ENCODE peak calls at places on chromosomes 12 and 14, in four cellular contexts. B is GM12878, L is HCT116, Q is NT2/D1. E is an unnamed sample.

GRCh38 chr14:73235531-73236155 is 1.7 kb upstream of the PAPLN start:
- DNase-seq in B (no peak), L (no peak), Q (no peak), E (no peak)

GRCh38 chr12:94039914-94040313 is 108.5 kb upstream of the PLXNC1 start:
- DNase-seq in B (no peak), L (no peak), Q (no peak), E (no peak)

GRCh38 chr12:10503460-10503859 is 2.2 kb upstream of the EIF2S3B start:
- DNase-seq in B (no peak), L (no peak), Q (no peak), E (no peak)

GRCh38 chr12:89111964-89112363 is 240.3 kb downstream of the DUSP6 start:
- DNase-seq in B (no peak), L (no peak), Q (no peak), E (no peak)

GRCh38 chr12:121238086-121238485 is 28.2 kb downstream of the P2RX4 start:
- DNase-seq in B (no peak), L (no peak), Q (no peak), E (no peak)

GRCh38 chr12:8699714-8700113 is 1.9 kb downstream of the RIMKLB start:
- DNase-seq in B (no peak), L (no peak), Q (no peak), E (no peak)

GRCh38 chr12:62959745-62960144 is 24.8 kb upstream of the PPM1H start:
- DNase-seq in B (no peak), L (no peak), Q (no peak), E (no peak)

GRCh38 chr14:62117718-62118164 is 355.5 kb downstream of the SNAPC1 start:
- DNase-seq in B (no peak), L (no peak), Q (no peak), E (no peak)

GRCh38 chr14:58299665-58300202 is 1.4 kb downstream of the ARID4A start:
- DNase-seq in B (no peak), L (no peak), Q (no peak), E (no peak)

GRCh38 chr14:60642270-60642789 is 6.9 kb downstream of the SIX1 start:
- DNase-seq in B (no peak), L (no peak), Q (no peak), E (no peak)

GRCh38 chr14:88289214-88289613 is 33.9 kb downstream of the KCNK10 start:
- DNase-seq in B (no peak), L (peak), Q (no peak), E (no peak)

GRCh38 chr14:73457935-73458218 is 469 bp downstream of the NUMB start:
- DNase-seq in B (no peak), L (no peak), Q (no peak), E (no peak)

GRCh38 chr12:51343201-51343600 is 3.3 kb downstream of the CELA1 start:
- DNase-seq in B (no peak), L (no peak), Q (no peak), E (no peak)

GRCh38 chr12:90234455-90234854 is 525.8 kb upstream of the ATP2B1 start:
- DNase-seq in B (no peak), L (no peak), Q (no peak), E (no peak)

GRCh38 chr12:26229910-26230309 is 34.5 kb downstream of the SSPN start:
- DNase-seq in B (no peak), L (no peak), Q (no peak), E (no peak)

GRCh38 chr14:25121342-25122129 is 71.6 kb upstream of the STXBP6 start:
- DNase-seq in B (no peak), L (no peak), Q (no peak), E (peak)
- TF ChIP-seq ZNF274 in B (no peak), L (no peak), Q (no peak), E (no peak)

GRCh38 chr14:105060751-105061427 is 4.3 kb downstream of the GPR132 start:
- DNase-seq in B (no peak), L (no peak), Q (no peak), E (no peak)
- TF ChIP-seq ZNF274 in B (no peak), L (no peak), Q (no peak), E (no peak)

GRCh38 chr12:131591714-131592709 is 118.9 kb upstream of the SFSWAP start:
- DNase-seq in B (no peak), L (no peak), Q (no peak), E (no peak)

GRCh38 chr12:131587565-131587964 is 123.3 kb upstream of the SFSWAP start:
- DNase-seq in B (no peak), L (no peak), Q (no peak), E (no peak)

GRCh38 chr12:131589231-131589902 is 121.5 kb upstream of the SFSWAP start:
- DNase-seq in B (no peak), L (no peak), Q (no peak), E (no peak)

GRCh38 chr12:131591136-131591535 is 119.8 kb upstream of the SFSWAP start:
- DNase-seq in B (no peak), L (no peak), Q (no peak), E (no peak)

DNA sequence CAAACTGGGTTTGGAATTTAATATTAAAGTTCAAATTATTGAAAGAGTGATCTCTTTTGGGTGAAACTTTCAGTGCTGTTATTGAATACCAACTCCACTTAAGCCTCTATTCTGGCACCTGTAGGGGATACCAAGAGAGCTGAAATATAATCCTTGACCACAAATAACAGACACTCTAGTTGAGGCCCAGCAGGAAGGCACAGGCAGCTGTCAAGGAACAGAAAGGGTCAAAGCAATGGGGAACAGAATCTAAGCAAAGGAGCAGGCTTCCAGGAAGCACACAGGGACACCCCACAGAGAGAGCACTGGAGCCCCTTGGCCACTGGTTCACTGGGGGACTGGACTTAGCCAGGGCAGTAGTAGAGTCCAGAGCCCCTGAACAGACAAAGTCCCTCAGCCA is 120.9 kb upstream of the SFSWAP start:
- DNase-seq in B (no peak), L (no peak), Q (no peak), E (no peak)
- TF ChIP-seq ZNF274 in B (no peak), L (no peak), Q (no peak), E (no peak)

GRCh38 chr12:131513606-131514005 is 197.3 kb upstream of the SFSWAP start:
- DNase-seq in B (no peak), L (no peak), Q (no peak), E (peak)
- TF ChIP-seq ZNF274 in B (no peak), L (no peak), Q (no peak), E (no peak)

GRCh38 chr12:53427905-53428594 is 4.4 kb downstream of the AMHR2 start:
- DNase-seq in B (no peak), L (peak), Q (no peak), E (no peak)
- TF ChIP-seq ZNF274 in B (no peak), L (no peak), Q (no peak), E (no peak)

DNA sequence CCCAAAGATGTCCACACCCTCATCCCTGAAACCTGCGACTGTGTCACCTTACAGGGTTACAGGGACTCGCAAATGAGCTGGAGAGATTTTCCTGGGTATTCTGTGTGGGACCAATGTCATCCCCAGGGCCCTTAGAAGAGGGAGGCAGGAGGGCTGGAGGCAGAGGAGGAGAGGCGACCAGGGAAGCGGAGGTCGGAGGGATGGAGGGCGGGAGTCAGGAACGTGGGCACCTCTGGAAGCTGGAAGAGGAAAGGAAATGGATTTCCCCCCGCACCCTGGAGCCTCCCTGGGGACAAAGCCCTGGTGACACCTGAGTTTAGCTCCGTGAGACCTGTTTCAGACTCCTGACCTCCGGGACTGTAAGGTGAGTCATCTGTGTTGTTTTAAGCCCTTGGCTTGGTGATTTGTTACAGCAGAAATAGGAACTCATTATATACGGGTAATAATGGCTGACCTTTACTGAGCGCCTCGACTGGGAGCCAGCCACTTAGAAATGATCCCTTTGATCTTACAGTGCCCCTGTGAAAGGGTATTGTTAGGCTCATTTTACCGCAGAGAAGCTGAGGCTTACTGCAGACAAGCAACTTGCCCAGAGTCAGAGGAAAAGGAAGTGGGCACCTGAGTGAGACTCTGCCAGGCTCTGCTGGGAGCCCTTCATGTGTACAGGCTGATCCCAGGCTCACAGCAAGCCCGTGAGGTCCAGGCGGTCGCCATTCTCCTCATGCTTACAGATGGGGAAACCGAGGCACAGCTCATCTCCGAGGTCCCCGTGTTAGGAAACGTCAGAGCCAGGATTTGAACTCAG is 29.2 kb upstream of the FZD10 start:
- DNase-seq in B (no peak), L (no peak), Q (no peak), E (no peak)
- TF ChIP-seq ZNF274 in B (no peak), L (no peak), Q (no peak), E (no peak)

DNA sequence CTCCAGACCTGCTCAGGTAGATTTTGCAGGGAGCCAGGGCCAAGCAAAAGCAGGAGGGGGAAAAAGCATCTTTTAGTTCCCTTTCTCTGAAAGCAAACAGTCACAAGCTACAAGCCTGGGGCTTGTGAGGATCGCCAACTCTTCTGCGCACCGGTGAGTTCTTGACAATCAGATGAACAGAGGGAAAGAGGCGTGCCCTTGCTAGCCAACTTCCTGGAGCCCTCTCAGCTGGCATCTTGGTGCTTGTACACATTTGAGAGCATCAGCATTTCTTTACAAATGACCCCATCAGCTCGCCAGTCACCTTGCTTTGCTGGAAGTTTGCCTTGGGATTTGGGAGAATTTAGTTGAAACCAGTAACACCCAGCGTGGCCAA is 55.5 kb downstream of the ZNF664 start:
- DNase-seq in B (no peak), L (no peak), Q (no peak), E (no peak)
- TF ChIP-seq ZNF274 in B (no peak), L (no peak), Q (no peak), E (no peak)

GRCh38 chr12:101078881-101079280 is 131.2 kb downstream of the SLC5A8 start:
- DNase-seq in B (no peak), L (no peak), Q (no peak), E (no peak)
- TF ChIP-seq ZNF274 in B (no peak), L (no peak), Q (no peak), E (no peak)

GRCh38 chr12:64412458-64412857 is 8.3 kb downstream of the XPOT start:
- DNase-seq in B (no peak), L (no peak), Q (no peak), E (no peak)
- TF ChIP-seq ZNF274 in B (no peak), L (no peak), Q (no peak), E (no peak)